ENCODE peak calls at places on chromosomes 11 and 22, in six cellular contexts. One of them, this sample, is unnamed.

GRCh38 chr11:13102865-13103539 is 93.9 kb downstream of the RASSF10 start:
- DNase-seq in glutamatergic neuron: no peak
- DNase-seq in left ventricle myocardium inferior: no peak
- DNase-seq in body of pancreas: no peak
- DNase-seq in dorsolateral prefrontal cortex: no peak
- DNase-seq in natural killer cell: no peak
- DNase-seq in this sample: no peak

GRCh38 chr22:29211066-29211841 is 5.6 kb downstream of the EMID1 start:
- DNase-seq in left ventricle myocardium inferior: no peak
- DNase-seq in dorsolateral prefrontal cortex: no peak
- DNase-seq in natural killer cell: no peak
- DNase-seq in glutamatergic neuron: no peak
- DNase-seq in body of pancreas: no peak
- DNase-seq in this sample: peak

GRCh38 chr22:48639021-48639795 is 1188.5 kb downstream of the BRD1 start:
- DNase-seq in glutamatergic neuron: no peak
- DNase-seq in left ventricle myocardium inferior: no peak
- DNase-seq in body of pancreas: no peak
- DNase-seq in natural killer cell: no peak
- DNase-seq in dorsolateral prefrontal cortex: no peak
- DNase-seq in this sample: no peak

GRCh38 chr22:35064664-35065063 is 1.3 kb upstream of the ISX start:
- DNase-seq in dorsolateral prefrontal cortex: no peak
- DNase-seq in natural killer cell: no peak
- DNase-seq in left ventricle myocardium inferior: no peak
- DNase-seq in glutamatergic neuron: no peak
- DNase-seq in body of pancreas: no peak
- DNase-seq in this sample: no peak

GRCh38 chr22:42919199-42919598 is 62.1 kb upstream of the ARFGAP3 start:
- DNase-seq in left ventricle myocardium inferior: no peak
- DNase-seq in dorsolateral prefrontal cortex: no peak
- DNase-seq in natural killer cell: no peak
- DNase-seq in body of pancreas: no peak
- DNase-seq in glutamatergic neuron: no peak
- DNase-seq in this sample: no peak

GRCh38 chr11:96124155-96124554 is 200.2 kb upstream of the MTMR2 start:
- DNase-seq in dorsolateral prefrontal cortex: no peak
- DNase-seq in left ventricle myocardium inferior: no peak
- DNase-seq in body of pancreas: no peak
- DNase-seq in glutamatergic neuron: no peak
- DNase-seq in natural killer cell: no peak
- DNase-seq in this sample: no peak

GRCh38 chr22:44127353-44127752 is 53.4 kb upstream of the PARVG start:
- DNase-seq in natural killer cell: no peak
- DNase-seq in glutamatergic neuron: no peak
- DNase-seq in left ventricle myocardium inferior: no peak
- DNase-seq in dorsolateral prefrontal cortex: no peak
- DNase-seq in body of pancreas: no peak
- DNase-seq in this sample: no peak

GRCh38 chr22:20904008-20904979 is 12.9 kb upstream of the CRKL start:
- DNase-seq in left ventricle myocardium inferior: no peak
- DNase-seq in body of pancreas: no peak
- DNase-seq in glutamatergic neuron: no peak
- DNase-seq in dorsolateral prefrontal cortex: no peak
- DNase-seq in natural killer cell: no peak
- DNase-seq in this sample: peak

GRCh38 chr11:103773059-103773458 is 263.4 kb upstream of the DDI1 start:
- DNase-seq in natural killer cell: no peak
- DNase-seq in glutamatergic neuron: no peak
- DNase-seq in dorsolateral prefrontal cortex: no peak
- DNase-seq in body of pancreas: no peak
- DNase-seq in left ventricle myocardium inferior: no peak
- DNase-seq in this sample: no peak

GRCh38 chr11:103587951-103588788 is 448.3 kb upstream of the DDI1 start:
- DNase-seq in body of pancreas: no peak
- DNase-seq in left ventricle myocardium inferior: no peak
- DNase-seq in dorsolateral prefrontal cortex: no peak
- DNase-seq in natural killer cell: no peak
- DNase-seq in glutamatergic neuron: no peak
- DNase-seq in this sample: no peak

GRCh38 chr11:121451982-121452608 is at the start of gene SORL1:
- DNase-seq in dorsolateral prefrontal cortex: peak
- DNase-seq in left ventricle myocardium inferior: peak
- DNase-seq in glutamatergic neuron: peak
- DNase-seq in natural killer cell: peak
- DNase-seq in body of pancreas: peak
- DNase-seq in this sample: peak

GRCh38 chr11:16912607-16913006 is 101.6 kb downstream of the PLEKHA7 start:
- DNase-seq in natural killer cell: no peak
- DNase-seq in body of pancreas: peak
- DNase-seq in dorsolateral prefrontal cortex: no peak
- DNase-seq in glutamatergic neuron: no peak
- DNase-seq in left ventricle myocardium inferior: no peak
- DNase-seq in this sample: no peak

GRCh38 chr11:120512727-120513435 is 1.3 kb downstream of the GRIK4 start:
- DNase-seq in glutamatergic neuron: no peak
- DNase-seq in natural killer cell: no peak
- DNase-seq in left ventricle myocardium inferior: no peak
- DNase-seq in body of pancreas: no peak
- DNase-seq in dorsolateral prefrontal cortex: peak
- DNase-seq in this sample: no peak

GRCh38 chr22:22882033-22882717 is 5.4 kb upstream of the IGLL5 start:
- DNase-seq in natural killer cell: no peak
- DNase-seq in glutamatergic neuron: no peak
- DNase-seq in left ventricle myocardium inferior: no peak
- DNase-seq in body of pancreas: no peak
- DNase-seq in dorsolateral prefrontal cortex: no peak
- DNase-seq in this sample: peak

GRCh38 chr22:40177738-40178416 is at the start of gene TNRC6B:
- DNase-seq in left ventricle myocardium inferior: peak
- DNase-seq in body of pancreas: peak
- DNase-seq in dorsolateral prefrontal cortex: peak
- DNase-seq in natural killer cell: peak
- DNase-seq in glutamatergic neuron: peak
- DNase-seq in this sample: peak

GRCh38 chr11:134512791-134513538 is 100.9 kb upstream of the B3GAT1 start:
- DNase-seq in glutamatergic neuron: no peak
- DNase-seq in left ventricle myocardium inferior: no peak
- DNase-seq in body of pancreas: no peak
- DNase-seq in natural killer cell: peak
- DNase-seq in dorsolateral prefrontal cortex: no peak
- DNase-seq in this sample: no peak

GRCh38 chr11:46378296-46378695 is 3.2 kb upstream of the MDK start:
- DNase-seq in dorsolateral prefrontal cortex: no peak
- DNase-seq in glutamatergic neuron: peak
- DNase-seq in natural killer cell: no peak
- DNase-seq in body of pancreas: no peak
- DNase-seq in left ventricle myocardium inferior: no peak
- DNase-seq in this sample: no peak

GRCh38 chr22:44212936-44213335 is 32.2 kb downstream of the PARVG start:
- DNase-seq in glutamatergic neuron: no peak
- DNase-seq in left ventricle myocardium inferior: no peak
- DNase-seq in dorsolateral prefrontal cortex: no peak
- DNase-seq in body of pancreas: no peak
- DNase-seq in natural killer cell: no peak
- DNase-seq in this sample: no peak

GRCh38 chr22:26648011-26648497 is 9.3 kb upstream of the MIAT start:
- DNase-seq in left ventricle myocardium inferior: no peak
- DNase-seq in natural killer cell: no peak
- DNase-seq in dorsolateral prefrontal cortex: peak
- DNase-seq in body of pancreas: no peak
- DNase-seq in glutamatergic neuron: peak
- DNase-seq in this sample: no peak

GRCh38 chr11:6197466-6198200 is 1.4 kb upstream of the OR52W1 start:
- DNase-seq in left ventricle myocardium inferior: no peak
- DNase-seq in glutamatergic neuron: no peak
- DNase-seq in body of pancreas: no peak
- DNase-seq in dorsolateral prefrontal cortex: no peak
- DNase-seq in natural killer cell: no peak
- DNase-seq in this sample: no peak

GRCh38 chr11:113553235-113553634 is 78.0 kb upstream of the DRD2 start:
- DNase-seq in left ventricle myocardium inferior: no peak
- DNase-seq in glutamatergic neuron: no peak
- DNase-seq in body of pancreas: no peak
- DNase-seq in natural killer cell: no peak
- DNase-seq in dorsolateral prefrontal cortex: no peak
- DNase-seq in this sample: no peak

DNA sequence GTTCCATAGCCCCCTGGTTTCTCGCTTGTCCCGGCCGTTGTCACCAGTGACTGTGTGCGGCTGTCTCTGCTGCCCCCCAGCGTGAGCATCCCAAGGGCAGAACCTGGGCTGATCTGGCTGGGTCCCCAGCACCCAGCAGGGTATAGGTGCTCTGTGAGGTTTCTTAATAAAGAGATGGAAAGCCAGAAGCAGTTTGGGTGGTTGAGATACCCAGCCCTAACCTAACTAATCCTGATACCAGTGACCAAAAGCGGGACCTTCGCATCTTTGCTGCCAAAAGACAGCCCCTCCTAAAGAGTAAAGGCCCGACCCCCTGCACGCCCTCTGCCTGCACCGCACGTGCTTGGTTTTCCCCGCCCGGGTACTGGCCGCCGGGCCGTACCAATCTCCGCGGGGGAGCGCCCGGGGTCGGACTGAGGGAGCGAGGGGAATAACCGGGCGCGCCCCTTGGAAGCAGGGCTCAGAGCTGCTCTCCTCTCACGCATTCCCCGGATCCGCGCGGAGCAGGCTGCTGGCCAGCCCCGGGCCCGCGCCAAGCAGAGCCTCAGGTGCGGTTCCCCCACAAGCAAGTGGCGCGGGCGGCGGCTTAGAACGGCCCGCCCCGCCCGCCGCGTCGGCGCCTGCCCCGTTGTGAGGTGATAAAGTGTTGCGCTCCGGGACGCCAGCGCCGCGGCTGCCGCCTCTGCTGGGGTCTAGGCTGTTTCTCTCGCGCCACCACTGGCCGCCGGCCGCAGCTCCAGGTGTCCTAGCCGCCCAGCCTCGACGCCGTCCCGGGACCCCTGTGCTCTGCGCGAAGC is at the start of gene DGAT2:
- DNase-seq in left ventricle myocardium inferior: peak
- DNase-seq in natural killer cell: peak
- DNase-seq in glutamatergic neuron: peak
- DNase-seq in dorsolateral prefrontal cortex: peak
- DNase-seq in body of pancreas: peak
- DNase-seq in this sample: peak
- TF ChIP-seq CTCF in left ventricle myocardium inferior: peak
- TF ChIP-seq CTCF in natural killer cell: no peak
- TF ChIP-seq CTCF in glutamatergic neuron: no peak
- TF ChIP-seq CTCF in dorsolateral prefrontal cortex: no peak
- TF ChIP-seq CTCF in body of pancreas: peak
- TF ChIP-seq CTCF in this sample: no peak

DNA sequence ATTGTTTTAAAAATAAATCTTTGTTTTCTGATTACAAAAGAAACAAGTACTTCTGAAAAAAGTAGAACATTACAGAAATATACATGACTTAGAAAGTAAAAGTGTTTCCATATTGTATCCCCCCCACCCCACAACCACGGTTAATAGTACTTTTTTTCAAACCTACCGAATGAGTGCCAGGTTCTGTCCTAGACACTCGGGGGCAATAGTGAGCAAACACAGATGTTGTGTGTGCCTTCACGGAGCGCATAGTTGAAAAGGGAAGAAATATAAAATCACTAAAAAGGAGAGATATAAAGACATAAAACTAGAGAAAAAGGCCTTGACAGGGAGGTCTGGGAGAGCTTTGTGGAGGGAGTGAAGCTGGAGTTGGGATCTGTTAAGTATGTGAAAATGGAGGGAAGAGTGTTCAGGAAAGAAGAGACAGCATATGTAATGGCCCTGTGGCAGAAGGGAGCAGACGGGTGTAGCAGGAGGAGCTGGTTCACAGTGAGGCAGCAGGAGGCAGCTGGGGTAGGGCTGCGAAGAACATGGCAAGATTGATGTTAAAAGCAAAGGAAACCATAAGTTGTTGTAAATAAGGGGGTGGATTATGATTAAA is 42.1 kb upstream of the ALX4 start:
- DNase-seq in glutamatergic neuron: no peak
- DNase-seq in dorsolateral prefrontal cortex: no peak
- DNase-seq in left ventricle myocardium inferior: no peak
- DNase-seq in body of pancreas: no peak
- DNase-seq in natural killer cell: no peak
- DNase-seq in this sample: no peak
- TF ChIP-seq CTCF in glutamatergic neuron: no peak
- TF ChIP-seq CTCF in dorsolateral prefrontal cortex: no peak
- TF ChIP-seq CTCF in left ventricle myocardium inferior: peak
- TF ChIP-seq CTCF in body of pancreas: no peak
- TF ChIP-seq CTCF in natural killer cell: no peak
- TF ChIP-seq CTCF in this sample: no peak

GRCh38 chr11:10693509-10694071 is at the start of gene IRAG1:
- DNase-seq in dorsolateral prefrontal cortex: no peak
- DNase-seq in left ventricle myocardium inferior: peak
- DNase-seq in natural killer cell: no peak
- DNase-seq in glutamatergic neuron: peak
- DNase-seq in body of pancreas: peak
- DNase-seq in this sample: no peak

GRCh38 chr11:10683429-10683828 is 10.1 kb downstream of the IRAG1 start:
- DNase-seq in dorsolateral prefrontal cortex: no peak
- DNase-seq in left ventricle myocardium inferior: no peak
- DNase-seq in natural killer cell: no peak
- DNase-seq in glutamatergic neuron: no peak
- DNase-seq in body of pancreas: no peak
- DNase-seq in this sample: no peak

GRCh38 chr11:10692716-10693115 is 839 bp downstream of the IRAG1 start:
- DNase-seq in body of pancreas: no peak
- DNase-seq in left ventricle myocardium inferior: no peak
- DNase-seq in natural killer cell: no peak
- DNase-seq in glutamatergic neuron: no peak
- DNase-seq in dorsolateral prefrontal cortex: no peak
- DNase-seq in this sample: no peak

DNA sequence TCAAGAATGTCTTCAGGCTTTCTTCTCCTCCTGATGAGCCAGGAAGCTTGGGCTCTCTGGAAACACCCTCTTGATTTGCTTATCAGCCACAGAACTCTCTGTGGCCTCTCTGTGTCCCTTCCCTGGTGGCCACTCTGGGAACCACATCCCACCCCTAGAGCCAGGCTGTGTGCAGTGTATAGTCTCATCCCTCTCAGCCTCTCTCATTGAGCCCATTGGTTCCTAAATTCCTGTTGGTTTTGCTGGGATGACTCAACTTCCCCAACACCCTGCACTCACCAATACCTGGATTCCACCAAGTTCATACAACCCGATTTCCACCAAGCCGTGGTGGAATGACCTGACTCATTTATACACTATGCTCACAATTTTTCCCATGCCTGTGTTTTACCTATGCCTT is 5.2 kb downstream of the IRAG1 start:
- DNase-seq in body of pancreas: no peak
- DNase-seq in left ventricle myocardium inferior: no peak
- DNase-seq in dorsolateral prefrontal cortex: no peak
- DNase-seq in natural killer cell: no peak
- DNase-seq in glutamatergic neuron: no peak
- DNase-seq in this sample: no peak
- TF ChIP-seq CTCF in body of pancreas: no peak
- TF ChIP-seq CTCF in left ventricle myocardium inferior: peak
- TF ChIP-seq CTCF in dorsolateral prefrontal cortex: no peak
- TF ChIP-seq CTCF in natural killer cell: no peak
- TF ChIP-seq CTCF in glutamatergic neuron: peak
- TF ChIP-seq CTCF in this sample: peak

DNA sequence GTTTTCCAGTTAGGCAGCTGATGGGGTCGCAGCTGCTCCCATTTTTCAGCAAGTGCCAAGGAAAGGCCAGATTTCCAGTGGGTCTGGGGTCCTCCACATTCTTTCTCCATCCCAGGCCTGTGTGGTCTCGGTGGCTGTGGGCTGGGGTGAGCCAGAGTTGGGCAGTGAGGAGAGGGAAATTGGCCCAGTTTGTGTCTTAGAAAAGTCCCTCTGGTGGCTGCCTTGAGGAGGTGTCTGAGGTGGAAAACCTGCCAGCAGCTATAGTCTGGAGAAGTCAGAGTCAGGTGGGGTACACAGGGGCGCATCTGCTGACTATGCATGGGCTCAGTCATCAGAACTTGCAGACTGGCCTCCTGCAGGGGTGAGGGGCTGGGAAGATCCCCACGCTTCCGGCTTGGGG is 30.5 kb downstream of the MRGPRD start:
- DNase-seq in glutamatergic neuron: no peak
- DNase-seq in left ventricle myocardium inferior: no peak
- DNase-seq in body of pancreas: no peak
- DNase-seq in dorsolateral prefrontal cortex: no peak
- DNase-seq in natural killer cell: no peak
- DNase-seq in this sample: no peak
- TF ChIP-seq CTCF in glutamatergic neuron: peak
- TF ChIP-seq CTCF in left ventricle myocardium inferior: peak
- TF ChIP-seq CTCF in body of pancreas: no peak
- TF ChIP-seq CTCF in dorsolateral prefrontal cortex: no peak
- TF ChIP-seq CTCF in natural killer cell: no peak
- TF ChIP-seq CTCF in this sample: peak